ENCODE peak calls at places on chromosomes 4 and X, in seven cellular contexts. Q is osteoblast, E is lung, J is right cardiac atrium, W is tibial artery, H is stomach, K is right atrium auricular region. D is an unnamed sample. For H3K4me1, the result is how much of the 10 kb centered on the place peaks cover.

GRCh38 chrX:7690842-7691241 is 152.1 kb upstream of the VCX start:
- DNase-seq in H (no peak), K (no peak), E (no peak), W (no peak), Q (no peak), J (no peak), D (no peak)

GRCh38 chr4:181966084-181966483 is 277.1 kb upstream of the TENM3 start:
- DNase-seq in J (no peak), H (no peak), K (no peak), E (no peak), W (no peak), Q (peak), D (no peak)

GRCh38 chr4:164482092-164482404 is 271.9 kb upstream of the SMIM31 start:
- DNase-seq in W (no peak), Q (no peak), E (no peak), J (no peak), K (no peak), H (no peak), D (no peak)

GRCh38 chrX:15373986-15374385 is 10.2 kb downstream of the VEGFD start:
- DNase-seq in H (no peak), J (no peak), Q (no peak), E (no peak), K (no peak), W (no peak), D (no peak)

GRCh38 chr4:147994491-147995385 is 262.9 kb downstream of the ARHGAP10 start:
- DNase-seq in W (no peak), K (no peak), H (no peak), E (no peak), Q (peak), J (no peak), D (no peak)

GRCh38 chr4:73668806-73669205 is 48.6 kb upstream of the RASSF6 start:
- DNase-seq in W (no peak), J (no peak), E (no peak), Q (peak), H (no peak), K (no peak), D (no peak)

GRCh38 chrX:10030570-10030969 is 63.4 kb downstream of the CLDN34 start:
- DNase-seq in K (no peak), E (no peak), Q (no peak), W (no peak), H (no peak), J (no peak), D (no peak)

GRCh38 chr4:7699040-7699439 is 240.6 kb downstream of the AFAP1 start:
- DNase-seq in W (peak), K (no peak), Q (peak), E (no peak), H (no peak), J (no peak), D (no peak)

GRCh38 chr4:140130677-140131076 is 23.3 kb downstream of the MAML3 start:
- DNase-seq in J (no peak), E (no peak), H (no peak), K (no peak), Q (no peak), W (no peak), D (no peak)

GRCh38 chr4:56976283-56976877 is 1.0 kb downstream of the NOA1 start:
- DNase-seq in W (no peak), Q (peak), H (peak), E (no peak), K (no peak), J (no peak), D (no peak)

GRCh38 chr4:19478791-19479190 is 772.9 kb upstream of the SLIT2 start:
- DNase-seq in H (no peak), K (no peak), J (no peak), W (no peak), E (no peak), Q (peak), D (no peak)

GRCh38 chr4:123777297-123777859 is 380.8 kb downstream of the SPRY1 start:
- DNase-seq in Q (no peak), H (no peak), E (no peak), K (no peak), W (no peak), J (peak), D (no peak)

GRCh38 chr4:98794565-98795205 is 134.2 kb downstream of the EIF4E start:
- DNase-seq in E (no peak), J (no peak), K (no peak), Q (no peak), H (no peak), W (no peak), D (no peak)

GRCh38 chr4:86879641-86880040 is 12.6 kb downstream of the C4orf36 start:
- DNase-seq in H (no peak), W (no peak), E (no peak), Q (no peak), J (no peak), K (no peak), D (no peak)

GRCh38 chrX:31981546-31982062 is 909.8 kb upstream of the FTHL17 start:
- DNase-seq in W (no peak), K (no peak), Q (no peak), E (no peak), H (no peak), J (no peak), D (no peak)

GRCh38 chr4:141391771-141392170 is 171.1 kb downstream of the ZNF330 start:
- DNase-seq in Q (no peak), E (no peak), W (no peak), H (no peak), K (no peak), J (no peak), D (no peak)

GRCh38 chrX:134623293-134624045 is 34.8 kb downstream of the PLAC1 start:
- DNase-seq in Q (no peak), K (no peak), W (no peak), E (no peak), J (no peak), H (no peak), D (no peak)

GRCh38 chrX:34629572-34629971 is 27.5 kb downstream of the TMEM47 start:
- DNase-seq in E (no peak), J (no peak), Q (no peak), K (no peak), W (no peak), H (no peak), D (no peak)

GRCh38 chrX:110667706-110668105 is 127.9 kb downstream of the CHRDL1 start:
- DNase-seq in K (no peak), W (no peak), J (no peak), H (no peak), Q (no peak), E (no peak), D (no peak)

GRCh38 chr4:828641-829271 is 2.8 kb upstream of the CPLX1 start:
- DNase-seq in Q (peak), E (no peak), K (no peak), H (peak), J (no peak), W (no peak), D (no peak)

GRCh38 chrX:131728295-131729145 is 184.6 kb downstream of the OR13H1 start:
- DNase-seq in Q (no peak), H (peak), J (no peak), W (no peak), K (peak), E (peak), D (no peak)

GRCh38 chr4:3189459-3189858 is 59.5 kb upstream of the MSANTD1 start:
- DNase-seq in K (no peak), W (no peak), Q (no peak), E (no peak), J (no peak), H (no peak), D (no peak)

GRCh38 chr4:3183008-3183407 is 66.0 kb upstream of the MSANTD1 start:
- DNase-seq in H (no peak), K (no peak), Q (no peak), W (no peak), E (no peak), J (no peak), D (no peak)

GRCh38 chr4:3188118-3188517 is 60.8 kb upstream of the MSANTD1 start:
- DNase-seq in K (peak), E (no peak), Q (no peak), H (no peak), W (no peak), J (no peak), D (no peak)

GRCh38 chr4:3186609-3187008 is 62.4 kb upstream of the MSANTD1 start:
- DNase-seq in J (no peak), H (no peak), K (peak), W (no peak), E (no peak), Q (no peak), D (no peak)

DNA sequence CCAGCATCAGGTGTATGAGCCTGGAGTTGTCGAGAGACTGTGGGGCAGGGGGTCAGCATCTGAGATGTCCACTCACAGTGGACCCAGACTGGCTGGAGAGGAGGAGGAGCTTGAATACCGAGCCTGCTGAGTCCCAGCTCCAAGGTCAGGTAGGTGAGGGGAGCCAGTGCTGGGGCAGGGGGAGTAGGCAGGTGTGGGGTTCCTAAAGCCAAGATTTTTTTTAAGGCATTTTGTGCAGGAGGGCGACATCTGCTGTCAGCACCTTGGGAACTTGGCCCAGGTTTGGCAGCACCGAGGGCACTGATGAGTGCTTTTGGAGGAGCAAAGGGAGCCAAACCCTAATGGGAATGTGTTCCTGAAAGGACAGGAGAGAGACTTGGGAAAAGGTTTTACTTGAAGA is 64.2 kb upstream of the MSANTD1 start:
- DNase-seq in Q (peak), K (no peak), E (no peak), H (no peak), W (no peak), J (no peak), D (no peak)
- H3K4me1 ChIP-seq in Q (under half), K (under half), E (under half), H (under half), W (under half), J (under half), D (under half)

GRCh38 chr4:70930530-70931256 is 28.5 kb downstream of the MOB1B start:
- DNase-seq in Q (no peak), J (no peak), K (no peak), H (no peak), W (no peak), E (no peak), D (no peak)
- H3K27ac ChIP-seq in Q (no peak), J (no peak), K (no peak), H (no peak), W (no peak), E (no peak), D (no peak)

GRCh38 chrX:136157187-136157586 is 9.9 kb downstream of the FHL1 start:
- DNase-seq in W (no peak), H (no peak), K (no peak), J (no peak), E (no peak), Q (no peak), D (no peak)

GRCh38 chrX:136154998-136155397 is 7.7 kb downstream of the FHL1 start:
- DNase-seq in E (no peak), Q (no peak), H (no peak), W (no peak), K (no peak), J (no peak), D (no peak)

GRCh38 chrX:136156560-136157117 is 9.3 kb downstream of the FHL1 start:
- DNase-seq in J (no peak), H (no peak), W (no peak), K (no peak), Q (no peak), E (no peak), D (no peak)

GRCh38 chrX:136159615-136160025 is 12.3 kb downstream of the FHL1 start:
- DNase-seq in W (no peak), J (no peak), Q (no peak), E (no peak), K (no peak), H (no peak), D (no peak)

GRCh38 chrX:136158685-136159084 is 11.4 kb downstream of the FHL1 start:
- DNase-seq in J (no peak), E (no peak), H (no peak), Q (no peak), W (no peak), K (no peak), D (no peak)
- H3K4me1 ChIP-seq in J (under half), E (under half), H (under half), Q (under half), W (under half), K (under half), D (under half)

DNA sequence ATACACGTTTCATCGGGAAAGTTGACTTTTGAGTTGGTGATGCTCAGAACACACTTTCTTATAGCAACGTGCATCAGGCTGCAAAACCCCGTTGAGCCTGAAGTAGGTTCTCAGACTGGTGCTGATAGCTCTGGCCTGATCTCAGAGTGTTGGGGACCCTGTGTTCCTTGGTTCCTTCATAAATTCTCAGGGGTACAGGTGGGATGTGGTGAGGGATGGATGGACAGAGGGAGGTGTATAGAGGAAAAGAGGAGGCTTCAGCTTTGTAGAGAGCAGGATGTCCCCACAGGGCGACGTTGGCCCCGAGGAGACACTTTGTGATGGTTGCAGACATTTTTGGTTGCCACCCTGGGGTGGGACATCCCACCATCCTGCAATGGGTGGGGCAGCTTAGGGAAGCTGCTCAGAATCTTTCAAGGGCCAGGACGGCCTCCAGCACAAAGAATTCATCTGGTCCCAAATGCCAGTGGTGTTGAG is 2.5 kb downstream of the CD99 start:
- DNase-seq in J (no peak), H (no peak), Q (no peak), K (no peak), E (no peak), W (no peak), D (no peak)
- H3K27ac ChIP-seq in J (peak), H (no peak), Q (no peak), K (peak), E (peak), W (peak), D (no peak)

DNA sequence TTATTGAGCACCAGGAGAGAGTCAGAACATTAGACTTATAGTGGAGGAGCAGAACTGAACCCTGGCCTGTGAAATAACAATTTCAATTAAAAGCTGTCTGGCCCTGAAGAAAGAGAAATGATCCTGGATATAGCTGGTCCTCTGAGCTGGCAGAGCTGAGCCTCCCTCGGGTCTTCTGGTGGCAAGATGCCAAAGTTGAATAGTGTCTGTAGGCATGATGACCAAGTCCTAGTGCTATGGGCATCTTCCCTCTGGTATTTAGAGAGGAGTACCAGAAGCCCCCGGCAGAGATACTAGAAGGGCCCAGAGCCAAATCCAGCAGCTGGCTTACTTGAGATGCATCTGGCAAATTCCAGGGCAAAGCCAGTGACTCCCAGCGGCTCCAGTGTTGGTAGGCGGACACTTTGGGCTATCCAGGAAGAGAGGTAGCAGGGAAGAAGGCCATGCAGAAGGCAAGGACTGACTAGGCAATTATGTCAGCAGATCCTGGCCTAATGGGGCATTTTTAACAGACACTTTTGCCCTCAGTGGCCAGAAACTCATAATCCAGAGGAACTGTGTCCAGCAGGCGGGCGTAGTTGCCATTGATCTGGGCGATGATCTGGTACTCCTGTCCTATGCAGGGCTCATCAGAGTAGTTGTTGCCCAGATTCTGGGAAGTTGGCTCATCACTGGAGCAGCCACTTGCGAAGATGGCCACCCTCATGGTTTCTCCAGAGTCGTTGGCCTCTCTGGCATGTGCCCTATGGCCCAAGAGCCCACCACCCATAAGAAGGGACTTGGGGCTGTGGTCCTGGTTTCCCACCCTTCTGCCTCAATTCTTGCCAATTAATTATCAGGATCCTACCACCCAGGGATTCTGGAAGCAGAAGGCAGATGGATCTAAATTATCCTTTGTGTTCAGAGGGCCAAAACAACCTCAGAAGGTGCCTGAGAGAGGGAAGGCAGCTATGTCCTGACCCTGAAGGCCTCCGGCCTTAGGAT is 17.8 kb downstream of the VSIG4 start:
- DNase-seq in J (no peak), E (no peak), K (no peak), H (no peak), Q (no peak), W (no peak), D (no peak)
- H3K4me1 ChIP-seq in J (under half), E (under half), K (under half), H (under half), Q (under half), W (under half), D (under half)

GRCh38 chr4:168868856-168869201 is 141.2 kb downstream of the CBR4 start:
- DNase-seq in K (no peak), H (no peak), J (no peak), W (no peak), Q (no peak), E (no peak), D (no peak)
- H3K27ac ChIP-seq in K (peak), H (no peak), J (no peak), W (peak), Q (peak), E (no peak), D (peak)

GRCh38 chr4:153523941-153524386 is 57.8 kb downstream of the TMEM131L start:
- DNase-seq in J (no peak), K (no peak), H (no peak), Q (no peak), W (no peak), E (no peak), D (no peak)

GRCh38 chr4:153521467-153521866 is 55.3 kb downstream of the TMEM131L start:
- DNase-seq in Q (no peak), J (no peak), E (no peak), K (no peak), W (no peak), H (no peak), D (no peak)

GRCh38 chr4:153521995-153522799 is 56.0 kb downstream of the TMEM131L start:
- DNase-seq in K (no peak), W (no peak), H (no peak), J (no peak), E (no peak), Q (no peak), D (no peak)

GRCh38 chr4:153523171-153523757 is 57.1 kb downstream of the TMEM131L start:
- DNase-seq in K (no peak), E (no peak), W (no peak), J (no peak), H (no peak), Q (no peak), D (no peak)

GRCh38 chr4:153522800-153523089 is 56.6 kb downstream of the TMEM131L start:
- DNase-seq in W (no peak), E (no peak), J (no peak), H (no peak), K (no peak), Q (no peak), D (no peak)
- H3K4me1 ChIP-seq in W (under half), E (under half), J (under half), H (half or more), K (under half), Q (under half), D (under half)

DNA sequence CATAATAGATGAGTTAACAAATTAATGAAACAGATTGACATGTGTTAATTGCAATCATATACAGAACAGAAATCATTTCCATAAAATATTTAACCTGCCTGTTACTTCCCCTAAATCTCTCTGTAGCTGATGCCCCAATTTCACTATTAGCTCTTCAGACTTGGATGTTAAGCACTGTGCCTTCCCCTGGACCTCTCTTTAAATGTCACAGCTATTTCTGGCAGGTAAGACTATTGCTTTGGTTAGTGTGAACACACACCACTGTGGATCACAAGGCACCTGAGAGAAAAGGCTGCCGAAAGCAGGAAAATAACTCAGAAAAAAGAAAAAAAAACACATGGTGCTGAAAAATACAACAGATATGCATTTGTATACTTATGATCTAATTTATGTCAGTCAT is 91.3 kb downstream of the SNCA start:
- DNase-seq in Q (no peak), K (no peak), E (no peak), W (no peak), H (no peak), J (no peak), D (no peak)
- H3K27ac ChIP-seq in Q (no peak), K (no peak), E (no peak), W (no peak), H (no peak), J (no peak), D (no peak)

D was measured in SJSA1.